ENCODE peak calls at places on chromosomes 2 and 18, in ten cellular contexts. N, I, H, T, Z, J, K, Q, A and E are unnamed samples.

GRCh38 chr2:58515827-58516574 is 274.9 kb upstream of the FANCL start:
- DNase-seq in K (no peak), I (no peak), T (no peak), Z (no peak), N (no peak), H (no peak), A (no peak), J (no peak), Q (no peak), E (no peak)

GRCh38 chr2:109482371-109482841 is 131.4 kb downstream of the SEPTIN10 start:
- DNase-seq in H (no peak), N (no peak), I (no peak), Z (no peak), A (no peak), Q (no peak), T (no peak), J (no peak), K (no peak), E (no peak)

GRCh38 chr2:47512581-47513083 is 109.7 kb downstream of the MSH2 start:
- DNase-seq in Z (no peak), Q (no peak), I (no peak), T (no peak), J (peak; percentile 27), K (no peak), H (no peak), N (no peak), A (no peak), E (no peak)

GRCh38 chr2:156331572-156332451 is 709 bp downstream of the NR4A2 start:
- DNase-seq in Q (peak; percentile 50), Z (no peak), H (peak; percentile 21), A (peak; percentile 69), T (no peak), K (no peak), J (peak; percentile 34), I (no peak), N (no peak), E (peak; percentile 56)

GRCh38 chr2:26591619-26592505 is 49.3 kb downstream of the CIB4 start:
- DNase-seq in I (no peak), A (no peak), H (no peak), Q (peak; percentile 14), K (no peak), N (no peak), T (no peak), J (no peak), Z (no peak), E (no peak)

GRCh38 chr2:60867007-60867406 is 14.4 kb upstream of the REL start:
- DNase-seq in J (no peak), A (no peak), N (no peak), H (no peak), Z (no peak), Q (no peak), I (no peak), T (no peak), K (no peak), E (no peak)

GRCh38 chr2:240139666-240140393 is 628 bp downstream of the OTOS start:
- DNase-seq in J (no peak), Z (no peak), N (no peak), T (no peak), H (no peak), K (peak; percentile 61), Q (peak; percentile 16), A (no peak), I (no peak), E (no peak)

GRCh38 chr2:112480540-112481049 is 1.4 kb upstream of the TTL start:
- DNase-seq in N (no peak), A (no peak), H (no peak), K (no peak), Z (peak; percentile 10), Q (no peak), I (peak; percentile 35), T (no peak), J (peak; percentile 14), E (peak; percentile 60)

GRCh38 chr2:241680827-241681599 is 5.6 kb downstream of the DTYMK start:
- DNase-seq in H (no peak), K (no peak), N (no peak), I (no peak), T (no peak), Z (no peak), Q (no peak), A (peak; percentile 43), J (no peak), E (no peak)

GRCh38 chr2:238121511-238122286 is 16.8 kb upstream of the KLHL30 start:
- DNase-seq in T (no peak), K (no peak), J (no peak), Z (no peak), N (no peak), H (no peak), A (no peak), I (no peak), Q (no peak), E (no peak)

GRCh38 chr18:10404148-10404547 is 50.3 kb upstream of the APCDD1 start:
- DNase-seq in Q (no peak), H (no peak), Z (no peak), J (no peak), I (no peak), T (no peak), K (no peak), N (no peak), A (no peak), E (no peak)

GRCh38 chr18:52333860-52334259 is 6.1 kb upstream of the DCC start:
- DNase-seq in Q (no peak), I (no peak), Z (no peak), J (no peak), A (no peak), N (no peak), K (no peak), H (no peak), T (no peak), E (no peak)

GRCh38 chr2:132589060-132589765 is 80.8 kb downstream of the LYPD1 start:
- DNase-seq in Q (no peak), I (no peak), Z (no peak), H (peak; percentile 30), J (no peak), K (no peak), N (no peak), A (no peak), T (no peak), E (no peak)

GRCh38 chr2:3288455-3289163 is 89.0 kb downstream of the EIPR1 start:
- DNase-seq in Q (no peak), H (no peak), Z (no peak), T (no peak), A (no peak), N (no peak), K (no peak), I (no peak), J (no peak), E (no peak)

GRCh38 chr2:157173740-157174184 is 83.7 kb upstream of the GALNT5 start:
- DNase-seq in I (no peak), Q (no peak), H (no peak), K (no peak), A (no peak), Z (no peak), T (no peak), J (no peak), N (no peak), E (no peak)

GRCh38 chr2:233288663-233289062 is 19.0 kb upstream of the SAG start:
- DNase-seq in Z (no peak), J (no peak), I (no peak), Q (no peak), A (peak; percentile 36), H (no peak), K (no peak), T (no peak), N (no peak), E (no peak)

GRCh38 chr2:46801731-46802664 is 113.6 kb downstream of the MCFD2 start:
- DNase-seq in I (no peak), H (no peak), A (no peak), T (no peak), Z (no peak), N (no peak), J (no peak), K (no peak), Q (no peak), E (no peak)

GRCh38 chr2:240960309-240960962 is 38.0 kb upstream of the SNED1 start:
- DNase-seq in Z (no peak), J (no peak), A (no peak), I (peak; percentile 16), T (no peak), K (no peak), H (no peak), N (peak; percentile 9), Q (no peak), E (no peak)

GRCh38 chr2:60290534-60290933 is 262.9 kb downstream of the BCL11A start:
- DNase-seq in T (no peak), I (no peak), A (no peak), K (no peak), Z (no peak), H (no peak), N (no peak), Q (no peak), J (no peak), E (no peak)